ENCODE peak calls at places on chromosomes 3 and 15, in ten cellular contexts. One of them, this sample, is unnamed.
A peak's percentile ranks its signal among the peaks of the same experiment; 100 is the strongest.

GRCh38 chr15:90358124-90359033 is 6.3 kb downstream of the ZNF774 start:
- DNase-seq in cardiac fibroblast: peak; percentile 56
- DNase-seq in activated T-helper 1 cell treated with anti-CD3 and anti-CD28 coated beads, Interleukin-12 subunit alpha, Interleukin-12 subunit beta, Interleukin-2, Interleukin-4 antibody, amounts not matched to agents 30 ng/mL and 10 ng/mL and 1 ng/mL, durations not matched to agents 14 hours and 24 hours and 36 hours: no peak
- DNase-seq in body of pancreas: no peak
- DNase-seq in foreskin keratinocyte: no peak
- DNase-seq in NCI-H2107: no peak
- DNase-seq in stimulated activated CD8-positive, alpha-beta memory T cell treated with anti-CD3 and anti-CD28 coated beads, Interleukin-7, amount 100 ng/mL, for 24 hours: no peak
- DNase-seq in stimulated activated naive CD4-positive, alpha-beta T cell: no peak
- DNase-seq in retina: no peak
- DNase-seq in lower leg skin: no peak
- DNase-seq in this sample: no peak

GRCh38 chr15:77506311-77507150 is 85.8 kb downstream of the HMG20A start:
- DNase-seq in body of pancreas: peak; percentile 58
- DNase-seq in NCI-H2107: peak; percentile 80
- DNase-seq in lower leg skin: peak; percentile 91
- DNase-seq in cardiac fibroblast: peak; percentile 85
- DNase-seq in stimulated activated CD8-positive, alpha-beta memory T cell treated with anti-CD3 and anti-CD28 coated beads, Interleukin-7, amount 100 ng/mL, for 24 hours: no peak
- DNase-seq in retina: peak; percentile 41
- DNase-seq in activated T-helper 1 cell treated with anti-CD3 and anti-CD28 coated beads, Interleukin-12 subunit alpha, Interleukin-12 subunit beta, Interleukin-2, Interleukin-4 antibody, amounts not matched to agents 30 ng/mL and 10 ng/mL and 1 ng/mL, durations not matched to agents 14 hours and 24 hours and 36 hours: no peak
- DNase-seq in stimulated activated naive CD4-positive, alpha-beta T cell: no peak
- DNase-seq in foreskin keratinocyte: no peak
- DNase-seq in this sample: peak; percentile 69

GRCh38 chr3:156847746-156848339 is 21.7 kb downstream of the LEKR1 start:
- DNase-seq in stimulated activated naive CD4-positive, alpha-beta T cell: no peak
- DNase-seq in foreskin keratinocyte: no peak
- DNase-seq in NCI-H2107: no peak
- DNase-seq in body of pancreas: no peak
- DNase-seq in retina: no peak
- DNase-seq in activated T-helper 1 cell treated with anti-CD3 and anti-CD28 coated beads, Interleukin-12 subunit alpha, Interleukin-12 subunit beta, Interleukin-2, Interleukin-4 antibody, amounts not matched to agents 30 ng/mL and 10 ng/mL and 1 ng/mL, durations not matched to agents 14 hours and 24 hours and 36 hours: no peak
- DNase-seq in cardiac fibroblast: no peak
- DNase-seq in stimulated activated CD8-positive, alpha-beta memory T cell treated with anti-CD3 and anti-CD28 coated beads, Interleukin-7, amount 100 ng/mL, for 24 hours: no peak
- DNase-seq in lower leg skin: no peak
- DNase-seq in this sample: no peak

GRCh38 chr3:16251316-16252085 is 13.2 kb downstream of the DPH3 start:
- DNase-seq in stimulated activated naive CD4-positive, alpha-beta T cell: no peak
- DNase-seq in foreskin keratinocyte: no peak
- DNase-seq in activated T-helper 1 cell treated with anti-CD3 and anti-CD28 coated beads, Interleukin-12 subunit alpha, Interleukin-12 subunit beta, Interleukin-2, Interleukin-4 antibody, amounts not matched to agents 30 ng/mL and 10 ng/mL and 1 ng/mL, durations not matched to agents 14 hours and 24 hours and 36 hours: no peak
- DNase-seq in NCI-H2107: no peak
- DNase-seq in body of pancreas: no peak
- DNase-seq in stimulated activated CD8-positive, alpha-beta memory T cell treated with anti-CD3 and anti-CD28 coated beads, Interleukin-7, amount 100 ng/mL, for 24 hours: no peak
- DNase-seq in lower leg skin: no peak
- DNase-seq in retina: no peak
- DNase-seq in cardiac fibroblast: no peak
- DNase-seq in this sample: no peak

GRCh38 chr3:125194849-125195601 is 17.5 kb downstream of the SLC12A8 start:
- DNase-seq in NCI-H2107: no peak
- DNase-seq in foreskin keratinocyte: no peak
- DNase-seq in activated T-helper 1 cell treated with anti-CD3 and anti-CD28 coated beads, Interleukin-12 subunit alpha, Interleukin-12 subunit beta, Interleukin-2, Interleukin-4 antibody, amounts not matched to agents 30 ng/mL and 10 ng/mL and 1 ng/mL, durations not matched to agents 14 hours and 24 hours and 36 hours: no peak
- DNase-seq in retina: no peak
- DNase-seq in stimulated activated naive CD4-positive, alpha-beta T cell: no peak
- DNase-seq in stimulated activated CD8-positive, alpha-beta memory T cell treated with anti-CD3 and anti-CD28 coated beads, Interleukin-7, amount 100 ng/mL, for 24 hours: no peak
- DNase-seq in cardiac fibroblast: peak; percentile 73
- DNase-seq in lower leg skin: peak; percentile 21
- DNase-seq in body of pancreas: no peak
- DNase-seq in this sample: no peak

GRCh38 chr3:197802505-197803459 is 11.7 kb downstream of the LRCH3 start:
- DNase-seq in lower leg skin: no peak
- DNase-seq in body of pancreas: no peak
- DNase-seq in cardiac fibroblast: no peak
- DNase-seq in retina: no peak
- DNase-seq in stimulated activated naive CD4-positive, alpha-beta T cell: no peak
- DNase-seq in activated T-helper 1 cell treated with anti-CD3 and anti-CD28 coated beads, Interleukin-12 subunit alpha, Interleukin-12 subunit beta, Interleukin-2, Interleukin-4 antibody, amounts not matched to agents 30 ng/mL and 10 ng/mL and 1 ng/mL, durations not matched to agents 14 hours and 24 hours and 36 hours: no peak
- DNase-seq in stimulated activated CD8-positive, alpha-beta memory T cell treated with anti-CD3 and anti-CD28 coated beads, Interleukin-7, amount 100 ng/mL, for 24 hours: no peak
- DNase-seq in NCI-H2107: no peak
- DNase-seq in foreskin keratinocyte: no peak
- DNase-seq in this sample: no peak

GRCh38 chr3:166223120-166223519 is 385.9 kb upstream of the BCHE start:
- DNase-seq in lower leg skin: no peak
- DNase-seq in cardiac fibroblast: no peak
- DNase-seq in activated T-helper 1 cell treated with anti-CD3 and anti-CD28 coated beads, Interleukin-12 subunit alpha, Interleukin-12 subunit beta, Interleukin-2, Interleukin-4 antibody, amounts not matched to agents 30 ng/mL and 10 ng/mL and 1 ng/mL, durations not matched to agents 14 hours and 24 hours and 36 hours: no peak
- DNase-seq in stimulated activated CD8-positive, alpha-beta memory T cell treated with anti-CD3 and anti-CD28 coated beads, Interleukin-7, amount 100 ng/mL, for 24 hours: no peak
- DNase-seq in retina: no peak
- DNase-seq in NCI-H2107: no peak
- DNase-seq in body of pancreas: no peak
- DNase-seq in foreskin keratinocyte: no peak
- DNase-seq in stimulated activated naive CD4-positive, alpha-beta T cell: no peak
- DNase-seq in this sample: no peak

GRCh38 chr3:194250104-194251002 is 100.8 kb downstream of the CPN2 start:
- DNase-seq in body of pancreas: peak; percentile 35
- DNase-seq in retina: peak; percentile 65
- DNase-seq in foreskin keratinocyte: no peak
- DNase-seq in stimulated activated naive CD4-positive, alpha-beta T cell: no peak
- DNase-seq in activated T-helper 1 cell treated with anti-CD3 and anti-CD28 coated beads, Interleukin-12 subunit alpha, Interleukin-12 subunit beta, Interleukin-2, Interleukin-4 antibody, amounts not matched to agents 30 ng/mL and 10 ng/mL and 1 ng/mL, durations not matched to agents 14 hours and 24 hours and 36 hours: no peak
- DNase-seq in cardiac fibroblast: peak; percentile 85
- DNase-seq in stimulated activated CD8-positive, alpha-beta memory T cell treated with anti-CD3 and anti-CD28 coated beads, Interleukin-7, amount 100 ng/mL, for 24 hours: no peak
- DNase-seq in lower leg skin: peak; percentile 92
- DNase-seq in NCI-H2107: no peak
- DNase-seq in this sample: no peak

GRCh38 chr3:171358171-171358890 is 101.9 kb downstream of the TNIK start:
- DNase-seq in activated T-helper 1 cell treated with anti-CD3 and anti-CD28 coated beads, Interleukin-12 subunit alpha, Interleukin-12 subunit beta, Interleukin-2, Interleukin-4 antibody, amounts not matched to agents 30 ng/mL and 10 ng/mL and 1 ng/mL, durations not matched to agents 14 hours and 24 hours and 36 hours: no peak
- DNase-seq in retina: no peak
- DNase-seq in cardiac fibroblast: no peak
- DNase-seq in body of pancreas: no peak
- DNase-seq in foreskin keratinocyte: peak; percentile 63
- DNase-seq in stimulated activated CD8-positive, alpha-beta memory T cell treated with anti-CD3 and anti-CD28 coated beads, Interleukin-7, amount 100 ng/mL, for 24 hours: no peak
- DNase-seq in lower leg skin: no peak
- DNase-seq in stimulated activated naive CD4-positive, alpha-beta T cell: no peak
- DNase-seq in NCI-H2107: no peak
- DNase-seq in this sample: no peak

GRCh38 chr3:77815467-77815866 is 775.6 kb downstream of the ROBO2 start:
- DNase-seq in retina: no peak
- DNase-seq in activated T-helper 1 cell treated with anti-CD3 and anti-CD28 coated beads, Interleukin-12 subunit alpha, Interleukin-12 subunit beta, Interleukin-2, Interleukin-4 antibody, amounts not matched to agents 30 ng/mL and 10 ng/mL and 1 ng/mL, durations not matched to agents 14 hours and 24 hours and 36 hours: no peak
- DNase-seq in body of pancreas: no peak
- DNase-seq in lower leg skin: no peak
- DNase-seq in stimulated activated CD8-positive, alpha-beta memory T cell treated with anti-CD3 and anti-CD28 coated beads, Interleukin-7, amount 100 ng/mL, for 24 hours: no peak
- DNase-seq in cardiac fibroblast: no peak
- DNase-seq in NCI-H2107: no peak
- DNase-seq in stimulated activated naive CD4-positive, alpha-beta T cell: no peak
- DNase-seq in foreskin keratinocyte: peak; percentile 7
- DNase-seq in this sample: no peak

GRCh38 chr3:35071768-35072167 is 567.6 kb upstream of the ARPP21 start:
- DNase-seq in stimulated activated naive CD4-positive, alpha-beta T cell: no peak
- DNase-seq in foreskin keratinocyte: no peak
- DNase-seq in activated T-helper 1 cell treated with anti-CD3 and anti-CD28 coated beads, Interleukin-12 subunit alpha, Interleukin-12 subunit beta, Interleukin-2, Interleukin-4 antibody, amounts not matched to agents 30 ng/mL and 10 ng/mL and 1 ng/mL, durations not matched to agents 14 hours and 24 hours and 36 hours: no peak
- DNase-seq in body of pancreas: no peak
- DNase-seq in NCI-H2107: no peak
- DNase-seq in lower leg skin: no peak
- DNase-seq in cardiac fibroblast: no peak
- DNase-seq in stimulated activated CD8-positive, alpha-beta memory T cell treated with anti-CD3 and anti-CD28 coated beads, Interleukin-7, amount 100 ng/mL, for 24 hours: no peak
- DNase-seq in retina: no peak
- DNase-seq in this sample: no peak

GRCh38 chr15:95605098-95605497 is 725.4 kb upstream of the NR2F2 start:
- DNase-seq in retina: no peak
- DNase-seq in cardiac fibroblast: no peak
- DNase-seq in stimulated activated CD8-positive, alpha-beta memory T cell treated with anti-CD3 and anti-CD28 coated beads, Interleukin-7, amount 100 ng/mL, for 24 hours: no peak
- DNase-seq in NCI-H2107: no peak
- DNase-seq in activated T-helper 1 cell treated with anti-CD3 and anti-CD28 coated beads, Interleukin-12 subunit alpha, Interleukin-12 subunit beta, Interleukin-2, Interleukin-4 antibody, amounts not matched to agents 30 ng/mL and 10 ng/mL and 1 ng/mL, durations not matched to agents 14 hours and 24 hours and 36 hours: no peak
- DNase-seq in foreskin keratinocyte: no peak
- DNase-seq in lower leg skin: no peak
- DNase-seq in stimulated activated naive CD4-positive, alpha-beta T cell: no peak
- DNase-seq in body of pancreas: no peak
- DNase-seq in this sample: no peak

GRCh38 chr3:53645754-53646153 is 151.3 kb downstream of the CACNA1D start:
- DNase-seq in retina: no peak
- DNase-seq in body of pancreas: no peak
- DNase-seq in lower leg skin: no peak
- DNase-seq in NCI-H2107: no peak
- DNase-seq in stimulated activated naive CD4-positive, alpha-beta T cell: no peak
- DNase-seq in cardiac fibroblast: no peak
- DNase-seq in foreskin keratinocyte: no peak
- DNase-seq in activated T-helper 1 cell treated with anti-CD3 and anti-CD28 coated beads, Interleukin-12 subunit alpha, Interleukin-12 subunit beta, Interleukin-2, Interleukin-4 antibody, amounts not matched to agents 30 ng/mL and 10 ng/mL and 1 ng/mL, durations not matched to agents 14 hours and 24 hours and 36 hours: no peak
- DNase-seq in stimulated activated CD8-positive, alpha-beta memory T cell treated with anti-CD3 and anti-CD28 coated beads, Interleukin-7, amount 100 ng/mL, for 24 hours: no peak
- DNase-seq in this sample: no peak

GRCh38 chr3:53089511-53089910 is 40.7 kb downstream of the RFT1 start:
- DNase-seq in cardiac fibroblast: peak; percentile 63
- DNase-seq in retina: no peak
- DNase-seq in NCI-H2107: no peak
- DNase-seq in foreskin keratinocyte: peak; percentile 67
- DNase-seq in activated T-helper 1 cell treated with anti-CD3 and anti-CD28 coated beads, Interleukin-12 subunit alpha, Interleukin-12 subunit beta, Interleukin-2, Interleukin-4 antibody, amounts not matched to agents 30 ng/mL and 10 ng/mL and 1 ng/mL, durations not matched to agents 14 hours and 24 hours and 36 hours: no peak
- DNase-seq in stimulated activated naive CD4-positive, alpha-beta T cell: no peak
- DNase-seq in body of pancreas: peak; percentile 52
- DNase-seq in stimulated activated CD8-positive, alpha-beta memory T cell treated with anti-CD3 and anti-CD28 coated beads, Interleukin-7, amount 100 ng/mL, for 24 hours: no peak
- DNase-seq in lower leg skin: no peak
- DNase-seq in this sample: no peak

GRCh38 chr3:64801856-64802255 is 114.1 kb upstream of the ADAMTS9 start:
- DNase-seq in NCI-H2107: no peak
- DNase-seq in lower leg skin: no peak
- DNase-seq in foreskin keratinocyte: no peak
- DNase-seq in cardiac fibroblast: no peak
- DNase-seq in stimulated activated CD8-positive, alpha-beta memory T cell treated with anti-CD3 and anti-CD28 coated beads, Interleukin-7, amount 100 ng/mL, for 24 hours: no peak
- DNase-seq in body of pancreas: no peak
- DNase-seq in stimulated activated naive CD4-positive, alpha-beta T cell: no peak
- DNase-seq in retina: no peak
- DNase-seq in activated T-helper 1 cell treated with anti-CD3 and anti-CD28 coated beads, Interleukin-12 subunit alpha, Interleukin-12 subunit beta, Interleukin-2, Interleukin-4 antibody, amounts not matched to agents 30 ng/mL and 10 ng/mL and 1 ng/mL, durations not matched to agents 14 hours and 24 hours and 36 hours: no peak
- DNase-seq in this sample: no peak

GRCh38 chr3:43499256-43499655 is 122.6 kb downstream of the ANO10 start:
- DNase-seq in stimulated activated naive CD4-positive, alpha-beta T cell: peak; percentile 8
- DNase-seq in lower leg skin: no peak
- DNase-seq in cardiac fibroblast: no peak
- DNase-seq in body of pancreas: no peak
- DNase-seq in NCI-H2107: no peak
- DNase-seq in stimulated activated CD8-positive, alpha-beta memory T cell treated with anti-CD3 and anti-CD28 coated beads, Interleukin-7, amount 100 ng/mL, for 24 hours: no peak
- DNase-seq in foreskin keratinocyte: no peak
- DNase-seq in activated T-helper 1 cell treated with anti-CD3 and anti-CD28 coated beads, Interleukin-12 subunit alpha, Interleukin-12 subunit beta, Interleukin-2, Interleukin-4 antibody, amounts not matched to agents 30 ng/mL and 10 ng/mL and 1 ng/mL, durations not matched to agents 14 hours and 24 hours and 36 hours: no peak
- DNase-seq in retina: no peak
- DNase-seq in this sample: no peak

GRCh38 chr3:49412632-49413337 is 562 bp downstream of the TCTA start:
- DNase-seq in retina: peak; percentile 9
- DNase-seq in lower leg skin: no peak
- DNase-seq in stimulated activated CD8-positive, alpha-beta memory T cell treated with anti-CD3 and anti-CD28 coated beads, Interleukin-7, amount 100 ng/mL, for 24 hours: no peak
- DNase-seq in activated T-helper 1 cell treated with anti-CD3 and anti-CD28 coated beads, Interleukin-12 subunit alpha, Interleukin-12 subunit beta, Interleukin-2, Interleukin-4 antibody, amounts not matched to agents 30 ng/mL and 10 ng/mL and 1 ng/mL, durations not matched to agents 14 hours and 24 hours and 36 hours: no peak
- DNase-seq in NCI-H2107: no peak
- DNase-seq in cardiac fibroblast: no peak
- DNase-seq in stimulated activated naive CD4-positive, alpha-beta T cell: no peak
- DNase-seq in foreskin keratinocyte: no peak
- DNase-seq in body of pancreas: no peak
- DNase-seq in this sample: no peak

GRCh38 chr15:92082217-92082843 is 228.8 kb downstream of the SLCO3A1 start:
- DNase-seq in foreskin keratinocyte: peak; percentile 46
- DNase-seq in cardiac fibroblast: peak; percentile 83
- DNase-seq in body of pancreas: peak; percentile 60
- DNase-seq in stimulated activated CD8-positive, alpha-beta memory T cell treated with anti-CD3 and anti-CD28 coated beads, Interleukin-7, amount 100 ng/mL, for 24 hours: no peak
- DNase-seq in NCI-H2107: no peak
- DNase-seq in lower leg skin: peak; percentile 91
- DNase-seq in stimulated activated naive CD4-positive, alpha-beta T cell: peak; percentile 40
- DNase-seq in activated T-helper 1 cell treated with anti-CD3 and anti-CD28 coated beads, Interleukin-12 subunit alpha, Interleukin-12 subunit beta, Interleukin-2, Interleukin-4 antibody, amounts not matched to agents 30 ng/mL and 10 ng/mL and 1 ng/mL, durations not matched to agents 14 hours and 24 hours and 36 hours: no peak
- DNase-seq in retina: peak; percentile 89
- DNase-seq in this sample: no peak

GRCh38 chr3:158221426-158221825 is 111.5 kb downstream of the RSRC1 start:
- DNase-seq in stimulated activated naive CD4-positive, alpha-beta T cell: no peak
- DNase-seq in lower leg skin: no peak
- DNase-seq in NCI-H2107: no peak
- DNase-seq in cardiac fibroblast: no peak
- DNase-seq in stimulated activated CD8-positive, alpha-beta memory T cell treated with anti-CD3 and anti-CD28 coated beads, Interleukin-7, amount 100 ng/mL, for 24 hours: no peak
- DNase-seq in foreskin keratinocyte: peak; percentile 75
- DNase-seq in body of pancreas: no peak
- DNase-seq in retina: no peak
- DNase-seq in activated T-helper 1 cell treated with anti-CD3 and anti-CD28 coated beads, Interleukin-12 subunit alpha, Interleukin-12 subunit beta, Interleukin-2, Interleukin-4 antibody, amounts not matched to agents 30 ng/mL and 10 ng/mL and 1 ng/mL, durations not matched to agents 14 hours and 24 hours and 36 hours: no peak
- DNase-seq in this sample: no peak

GRCh38 chr3:185153861-185154629 is 1.2 kb upstream of the C3orf70 start:
- DNase-seq in body of pancreas: no peak
- DNase-seq in activated T-helper 1 cell treated with anti-CD3 and anti-CD28 coated beads, Interleukin-12 subunit alpha, Interleukin-12 subunit beta, Interleukin-2, Interleukin-4 antibody, amounts not matched to agents 30 ng/mL and 10 ng/mL and 1 ng/mL, durations not matched to agents 14 hours and 24 hours and 36 hours: no peak
- DNase-seq in NCI-H2107: no peak
- DNase-seq in foreskin keratinocyte: no peak
- DNase-seq in lower leg skin: no peak
- DNase-seq in retina: peak; percentile 78
- DNase-seq in stimulated activated CD8-positive, alpha-beta memory T cell treated with anti-CD3 and anti-CD28 coated beads, Interleukin-7, amount 100 ng/mL, for 24 hours: no peak
- DNase-seq in stimulated activated naive CD4-positive, alpha-beta T cell: no peak
- DNase-seq in cardiac fibroblast: no peak
- DNase-seq in this sample: no peak

GRCh38 chr3:106215047-106215446 is 346.2 kb upstream of the CBLB start:
- DNase-seq in body of pancreas: no peak
- DNase-seq in retina: no peak
- DNase-seq in activated T-helper 1 cell treated with anti-CD3 and anti-CD28 coated beads, Interleukin-12 subunit alpha, Interleukin-12 subunit beta, Interleukin-2, Interleukin-4 antibody, amounts not matched to agents 30 ng/mL and 10 ng/mL and 1 ng/mL, durations not matched to agents 14 hours and 24 hours and 36 hours: peak; percentile 5
- DNase-seq in stimulated activated naive CD4-positive, alpha-beta T cell: no peak
- DNase-seq in NCI-H2107: no peak
- DNase-seq in foreskin keratinocyte: no peak
- DNase-seq in stimulated activated CD8-positive, alpha-beta memory T cell treated with anti-CD3 and anti-CD28 coated beads, Interleukin-7, amount 100 ng/mL, for 24 hours: no peak
- DNase-seq in lower leg skin: no peak
- DNase-seq in cardiac fibroblast: no peak
- DNase-seq in this sample: no peak

GRCh38 chr3:150251654-150252053 is 156.4 kb upstream of the TSC22D2 start:
- DNase-seq in activated T-helper 1 cell treated with anti-CD3 and anti-CD28 coated beads, Interleukin-12 subunit alpha, Interleukin-12 subunit beta, Interleukin-2, Interleukin-4 antibody, amounts not matched to agents 30 ng/mL and 10 ng/mL and 1 ng/mL, durations not matched to agents 14 hours and 24 hours and 36 hours: no peak
- DNase-seq in lower leg skin: no peak
- DNase-seq in stimulated activated naive CD4-positive, alpha-beta T cell: no peak
- DNase-seq in foreskin keratinocyte: no peak
- DNase-seq in stimulated activated CD8-positive, alpha-beta memory T cell treated with anti-CD3 and anti-CD28 coated beads, Interleukin-7, amount 100 ng/mL, for 24 hours: no peak
- DNase-seq in body of pancreas: no peak
- DNase-seq in cardiac fibroblast: peak; percentile 49
- DNase-seq in NCI-H2107: no peak
- DNase-seq in retina: no peak
- DNase-seq in this sample: no peak

GRCh38 chr15:71610991-71611720 is 199.2 kb upstream of the NR2E3 start:
- DNase-seq in body of pancreas: no peak
- DNase-seq in foreskin keratinocyte: no peak
- DNase-seq in lower leg skin: no peak
- DNase-seq in activated T-helper 1 cell treated with anti-CD3 and anti-CD28 coated beads, Interleukin-12 subunit alpha, Interleukin-12 subunit beta, Interleukin-2, Interleukin-4 antibody, amounts not matched to agents 30 ng/mL and 10 ng/mL and 1 ng/mL, durations not matched to agents 14 hours and 24 hours and 36 hours: no peak
- DNase-seq in NCI-H2107: no peak
- DNase-seq in stimulated activated naive CD4-positive, alpha-beta T cell: no peak
- DNase-seq in cardiac fibroblast: no peak
- DNase-seq in retina: no peak
- DNase-seq in stimulated activated CD8-positive, alpha-beta memory T cell treated with anti-CD3 and anti-CD28 coated beads, Interleukin-7, amount 100 ng/mL, for 24 hours: no peak
- DNase-seq in this sample: no peak

GRCh38 chr3:149245738-149246451 is 24.3 kb upstream of the CP start:
- DNase-seq in lower leg skin: no peak
- DNase-seq in activated T-helper 1 cell treated with anti-CD3 and anti-CD28 coated beads, Interleukin-12 subunit alpha, Interleukin-12 subunit beta, Interleukin-2, Interleukin-4 antibody, amounts not matched to agents 30 ng/mL and 10 ng/mL and 1 ng/mL, durations not matched to agents 14 hours and 24 hours and 36 hours: no peak
- DNase-seq in foreskin keratinocyte: peak; percentile 78
- DNase-seq in cardiac fibroblast: peak; percentile 37
- DNase-seq in body of pancreas: no peak
- DNase-seq in retina: no peak
- DNase-seq in stimulated activated naive CD4-positive, alpha-beta T cell: no peak
- DNase-seq in stimulated activated CD8-positive, alpha-beta memory T cell treated with anti-CD3 and anti-CD28 coated beads, Interleukin-7, amount 100 ng/mL, for 24 hours: no peak
- DNase-seq in NCI-H2107: no peak
- DNase-seq in this sample: no peak

GRCh38 chr15:62407962-62408361 is 242.9 kb upstream of the C2CD4B start:
- DNase-seq in stimulated activated CD8-positive, alpha-beta memory T cell treated with anti-CD3 and anti-CD28 coated beads, Interleukin-7, amount 100 ng/mL, for 24 hours: no peak
- DNase-seq in foreskin keratinocyte: no peak
- DNase-seq in retina: no peak
- DNase-seq in stimulated activated naive CD4-positive, alpha-beta T cell: no peak
- DNase-seq in NCI-H2107: no peak
- DNase-seq in cardiac fibroblast: no peak
- DNase-seq in lower leg skin: no peak
- DNase-seq in activated T-helper 1 cell treated with anti-CD3 and anti-CD28 coated beads, Interleukin-12 subunit alpha, Interleukin-12 subunit beta, Interleukin-2, Interleukin-4 antibody, amounts not matched to agents 30 ng/mL and 10 ng/mL and 1 ng/mL, durations not matched to agents 14 hours and 24 hours and 36 hours: no peak
- DNase-seq in body of pancreas: no peak
- DNase-seq in this sample: no peak

GRCh38 chr15:40338921-40339620 is 1.7 kb downstream of the CCDC9B start:
- DNase-seq in cardiac fibroblast: peak; percentile 72
- DNase-seq in activated T-helper 1 cell treated with anti-CD3 and anti-CD28 coated beads, Interleukin-12 subunit alpha, Interleukin-12 subunit beta, Interleukin-2, Interleukin-4 antibody, amounts not matched to agents 30 ng/mL and 10 ng/mL and 1 ng/mL, durations not matched to agents 14 hours and 24 hours and 36 hours: no peak
- DNase-seq in foreskin keratinocyte: peak; percentile 93
- DNase-seq in body of pancreas: peak; percentile 74
- DNase-seq in stimulated activated naive CD4-positive, alpha-beta T cell: no peak
- DNase-seq in NCI-H2107: no peak
- DNase-seq in retina: no peak
- DNase-seq in stimulated activated CD8-positive, alpha-beta memory T cell treated with anti-CD3 and anti-CD28 coated beads, Interleukin-7, amount 100 ng/mL, for 24 hours: no peak
- DNase-seq in lower leg skin: no peak
- DNase-seq in this sample: no peak

GRCh38 chr3:70982700-70983140 is 600.8 kb downstream of the FOXP1 start:
- DNase-seq in foreskin keratinocyte: peak; percentile 87
- DNase-seq in NCI-H2107: no peak
- DNase-seq in cardiac fibroblast: peak; percentile 76
- DNase-seq in retina: peak; percentile 57
- DNase-seq in lower leg skin: no peak
- DNase-seq in stimulated activated naive CD4-positive, alpha-beta T cell: no peak
- DNase-seq in body of pancreas: peak; percentile 47
- DNase-seq in activated T-helper 1 cell treated with anti-CD3 and anti-CD28 coated beads, Interleukin-12 subunit alpha, Interleukin-12 subunit beta, Interleukin-2, Interleukin-4 antibody, amounts not matched to agents 30 ng/mL and 10 ng/mL and 1 ng/mL, durations not matched to agents 14 hours and 24 hours and 36 hours: peak; percentile 24
- DNase-seq in stimulated activated CD8-positive, alpha-beta memory T cell treated with anti-CD3 and anti-CD28 coated beads, Interleukin-7, amount 100 ng/mL, for 24 hours: no peak
- DNase-seq in this sample: peak; percentile 26